ENCODE peak calls at places on chromosomes 6 and 20, in six cellular contexts. N, G, L, I, F and W are unnamed samples.

GRCh38 chr6:46655803-46656202 is 3.0 kb downstream of the SLC25A27 start:
- DNase-seq in N (no peak), G (peak; percentile 31), L (no peak), I (peak; percentile 87), F (peak; percentile 16), W (no peak)

GRCh38 chr6:36917541-36918193 is 31.9 kb downstream of the C6orf89 start:
- DNase-seq in N (no peak), G (no peak), L (peak; percentile 38), I (no peak), F (no peak), W (no peak)

GRCh38 chr6:16651871-16652270 is 109.4 kb downstream of the ATXN1 start:
- DNase-seq in N (no peak), G (no peak), L (no peak), I (no peak), F (no peak), W (peak; percentile 87)

GRCh38 chr6:6057442-6058053 is 50.8 kb upstream of the NRN1 start:
- DNase-seq in N (peak; percentile 57), G (peak; percentile 76), L (peak; percentile 21), I (peak; percentile 78), F (peak; percentile 31), W (peak; percentile 36)

GRCh38 chr6:80674669-80675068 is 568.2 kb downstream of the BCKDHB start:
- DNase-seq in N (no peak), G (no peak), L (no peak), I (no peak), F (no peak), W (no peak)

GRCh38 chr20:24578605-24579004 is 109.2 kb downstream of the SYNDIG1 start:
- DNase-seq in N (no peak), G (no peak), L (no peak), I (no peak), F (no peak), W (no peak)

GRCh38 chr20:51128198-51128597 is 105.3 kb upstream of the KCNG1 start:
- DNase-seq in N (no peak), G (peak; percentile 95), L (peak; percentile 75), I (no peak), F (no peak), W (peak; percentile 84)

GRCh38 chr6:32152414-32153251 is 894 bp upstream of the PRRT1 start:
- DNase-seq in N (peak; percentile 30), G (no peak), L (peak; percentile 32), I (peak; percentile 44), F (peak; percentile 43), W (peak; percentile 4)

GRCh38 chr6:158793432-158793831 is 25.7 kb downstream of the EZR start:
- DNase-seq in N (peak; percentile 37), G (peak; percentile 57), L (peak; percentile 69), I (peak; percentile 84), F (peak; percentile 55), W (no peak)

GRCh38 chr6:132122871-132123270 is 171.7 kb upstream of the CCN2 start:
- DNase-seq in N (peak; percentile 49), G (no peak), L (peak; percentile 100), I (no peak), F (no peak), W (no peak)

GRCh38 chr6:170180671-170181337 is 110.1 kb downstream of the DLL1 start:
- DNase-seq in N (no peak), G (no peak), L (no peak), I (no peak), F (no peak), W (no peak)

GRCh38 chr20:35737865-35738333 is 4.2 kb downstream of the RBM39 start:
- DNase-seq in N (no peak), G (no peak), L (no peak), I (no peak), F (no peak), W (no peak)

GRCh38 chr20:41509316-41509715 is 108.9 kb downstream of the CHD6 start:
- DNase-seq in N (no peak), G (no peak), L (no peak), I (no peak), F (no peak), W (no peak)

GRCh38 chr6:119129148-119129967 is 50.9 kb upstream of the FAM184A start:
- DNase-seq in N (peak; percentile 77), G (peak; percentile 75), L (peak; percentile 88), I (peak; percentile 87), F (peak; percentile 57), W (peak; percentile 53)

GRCh38 chr6:12576389-12576788 is 140.2 kb upstream of the PHACTR1 start:
- DNase-seq in N (peak; percentile 80), G (peak; percentile 48), L (peak; percentile 67), I (no peak), F (no peak), W (peak; percentile 66)

GRCh38 chr20:47568019-47568418 is 66.3 kb downstream of the NCOA3 start:
- DNase-seq in N (peak; percentile 93), G (peak; percentile 89), L (peak; percentile 90), I (no peak), F (no peak), W (peak; percentile 19)
- H4K20me1 ChIP-seq in N (no peaks in the 10 kb centered on the region), G (peaks cover 10% of the 10 kb centered on the region), L (no peaks in the 10 kb centered on the region), I (peaks cover 9% of the 10 kb centered on the region), F (no peaks in the 10 kb centered on the region), W (peaks cover 2% of the 10 kb centered on the region)

DNA sequence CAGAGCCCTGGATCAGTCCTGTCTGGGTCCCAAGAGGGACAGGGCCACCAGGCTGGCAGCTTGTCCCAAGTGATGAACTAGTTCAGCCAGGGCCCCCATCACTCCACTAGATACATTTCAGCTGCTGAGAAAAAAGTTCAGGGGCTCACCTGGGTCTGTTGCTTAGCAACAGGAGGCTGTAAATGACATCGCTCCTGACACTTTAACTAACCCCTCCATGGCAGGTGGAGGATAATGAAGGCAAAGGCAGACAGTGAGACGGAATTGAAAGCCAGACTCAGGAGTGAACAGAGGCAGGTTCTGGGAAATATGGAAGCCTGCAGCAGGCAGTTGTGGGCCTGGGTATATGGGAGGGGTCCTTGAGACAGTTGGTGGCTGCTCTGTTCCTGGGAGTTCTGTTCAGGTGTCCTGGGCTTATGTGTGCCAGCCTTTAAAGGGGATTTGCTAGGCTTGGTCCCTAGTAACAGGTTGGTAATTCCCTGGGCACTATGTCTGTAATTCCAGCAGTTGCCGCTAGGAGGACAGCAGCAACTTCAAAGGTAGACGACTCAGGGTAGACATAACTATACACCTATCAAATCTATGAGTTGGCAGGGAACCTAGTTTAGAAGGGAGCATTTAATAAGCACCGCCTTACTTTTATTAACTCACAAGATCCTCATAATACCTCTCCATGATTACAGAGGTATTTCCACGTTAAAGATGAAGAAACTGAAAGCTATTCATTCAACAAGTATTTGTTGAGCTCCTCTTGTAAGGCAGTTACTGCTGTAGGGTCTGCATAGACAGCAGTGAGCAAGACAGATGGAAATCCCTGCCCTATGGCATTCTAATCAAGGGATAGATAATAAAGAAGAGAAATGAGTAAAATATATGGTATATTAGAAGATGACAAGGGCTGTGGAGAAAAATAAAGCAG is 78.1 kb upstream of the CTNNBL1 start:
- DNase-seq in N (peak; percentile 33), G (peak; percentile 83), L (peak; percentile 25), I (peak; percentile 87), F (peak; percentile 71), W (peak; percentile 16)
- H3K27me3 ChIP-seq in N (peaks cover 5% of the 10 kb centered on the region), G (peaks cover 32% of the 10 kb centered on the region), L (peaks cover 5% of the 10 kb centered on the region), I (no peaks in the 10 kb centered on the region), F (peaks cover 12% of the 10 kb centered on the region), W (no peaks in the 10 kb centered on the region)

GRCh38 chr20:49671429-49671828 is 42.2 kb downstream of the B4GALT5 start:
- DNase-seq in N (no peak), G (no peak), L (no peak), I (no peak), F (no peak), W (no peak)
- H4K20me1 ChIP-seq in N (peaks cover 21% of the 10 kb centered on the region), G (no peaks in the 10 kb centered on the region), L (no peaks in the 10 kb centered on the region), I (peaks cover 88% of the 10 kb centered on the region), F (peaks cover 6% of the 10 kb centered on the region), W (no peaks in the 10 kb centered on the region)

GRCh38 chr6:29845405-29846006 is 17.9 kb downstream of the HLA-G start:
- DNase-seq in N (no peak), G (peak; percentile 77), L (no peak), I (no peak), F (no peak), W (peak; percentile 95)
- H3K27me3 ChIP-seq in N (peaks cover 49% of the 10 kb centered on the region), G (no peaks in the 10 kb centered on the region), L (peaks cover 5% of the 10 kb centered on the region), I (peaks cover 23% of the 10 kb centered on the region), F (peaks cover 10% of the 10 kb centered on the region), W (no peaks in the 10 kb centered on the region)

DNA sequence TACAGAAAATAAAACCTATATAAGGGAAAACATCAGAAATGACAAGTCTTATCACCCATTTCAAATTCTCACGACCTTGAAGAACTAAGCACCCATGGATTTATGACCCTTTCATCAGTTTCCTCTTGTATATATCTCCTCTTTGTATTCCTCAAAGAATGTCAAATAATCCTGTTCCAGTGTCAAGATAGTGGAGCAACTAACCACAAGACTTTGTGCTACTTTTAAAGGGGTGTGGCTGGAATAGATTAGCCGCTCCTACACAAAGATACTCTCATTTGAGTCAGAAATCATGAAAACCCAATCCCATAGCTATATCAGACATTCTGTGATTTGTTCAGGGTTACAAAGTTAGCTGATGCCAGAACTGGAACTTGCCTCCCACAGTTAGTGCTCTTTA is 6.6 kb downstream of the REPS1 start:
- DNase-seq in N (no peak), G (no peak), L (no peak), I (no peak), F (no peak), W (no peak)
- H4K20me1 ChIP-seq in N (peaks cover 6% of the 10 kb centered on the region), G (peaks cover 30% of the 10 kb centered on the region), L (no peaks in the 10 kb centered on the region), I (peaks cover 6% of the 10 kb centered on the region), F (peaks cover 31% of the 10 kb centered on the region), W (no peaks in the 10 kb centered on the region)

DNA sequence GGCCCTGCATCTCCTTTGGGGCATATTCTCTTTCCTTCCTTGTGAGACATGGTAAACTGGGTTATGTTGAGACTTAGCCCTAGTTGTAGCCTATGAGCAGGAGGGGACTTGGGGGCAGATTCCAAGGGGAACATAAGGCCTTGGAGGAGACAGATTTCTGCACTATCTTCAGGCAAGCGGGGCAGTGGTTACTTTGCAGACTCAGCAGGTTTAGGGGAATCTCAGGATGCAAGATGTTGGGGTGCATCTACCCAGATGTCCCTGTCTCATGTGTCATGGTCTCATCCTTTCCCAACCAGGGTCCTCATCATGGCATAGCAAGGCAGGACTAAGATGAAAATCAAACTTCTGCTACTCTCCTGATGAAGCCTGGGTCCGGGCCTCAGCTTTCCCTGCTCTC is 58.6 kb upstream of the PTPRT start:
- DNase-seq in N (no peak), G (no peak), L (no peak), I (no peak), F (no peak), W (no peak)
- H3K27me3 ChIP-seq in N (no peaks in the 10 kb centered on the region), G (peaks cover 36% of the 10 kb centered on the region), L (no peaks in the 10 kb centered on the region), I (no peaks in the 10 kb centered on the region), F (no peaks in the 10 kb centered on the region), W (no peaks in the 10 kb centered on the region)

GRCh38 chr20:10987651-10988383 is 314.0 kb upstream of the JAG1 start:
- DNase-seq in N (no peak), G (peak; percentile 34), L (peak; percentile 15), I (no peak), F (no peak), W (peak; percentile 87)
- H4K20me1 ChIP-seq in N (no peaks in the 10 kb centered on the region), G (no peaks in the 10 kb centered on the region), L (no peaks in the 10 kb centered on the region), I (no peaks in the 10 kb centered on the region), F (no peaks in the 10 kb centered on the region), W (no peaks in the 10 kb centered on the region)

GRCh38 chr6:117265425-117266266 is at the start of gene VGLL2:
- DNase-seq in N (peak; percentile 12), G (no peak), L (peak; percentile 31), I (peak; percentile 74), F (no peak), W (peak; percentile 20)
- H3K27me3 ChIP-seq in N (peaks cover 97% of the 10 kb centered on the region), G (peaks cover 87% of the 10 kb centered on the region), L (peaks cover 73% of the 10 kb centered on the region), I (peaks cover 100% of the 10 kb centered on the region), F (peaks cover 43% of the 10 kb centered on the region), W (peaks cover 90% of the 10 kb centered on the region)